ENCODE peak calls at places on chromosomes 12 and 14, in nine cellular contexts. P is brain microvascular endothelial cell, B is AG04450, X is GM23248, L is body of pancreas, Z is dorsolateral prefrontal cortex, G is AG09309, E is right lobe of liver, I is bronchial epithelial cell. N is an unnamed sample.

GRCh38 chr12:23008613-23009012 is 383.6 kb downstream of the ETNK1 start:
- DNase-seq in B (no peak), X (no peak), L (no peak), G (no peak), I (no peak), Z (no peak), P (no peak), E (no peak), N (no peak)

GRCh38 chr14:74394549-74394948 is 31.5 kb downstream of the SYNDIG1L start:
- DNase-seq in X (no peak), G (no peak), L (no peak), I (no peak), E (no peak), Z (no peak), B (no peak), P (no peak), N (no peak)

GRCh38 chr14:94598816-94599655 is 13.2 kb upstream of the SERPINA3 start:
- DNase-seq in G (peak; percentile 86), I (peak; percentile 96), B (peak; percentile 89), P (peak; percentile 98), E (peak; percentile 89), L (peak; percentile 94), Z (peak; percentile 13), X (peak; percentile 98), N (peak; percentile 98)

GRCh38 chr14:88129306-88130056 is 124.5 kb downstream of the GPR65 start:
- DNase-seq in L (no peak), X (peak; percentile 95), G (peak; percentile 40), E (no peak), B (no peak), P (peak; percentile 35), I (peak; percentile 49), Z (no peak), N (peak; percentile 65)

GRCh38 chr12:84874125-84874824 is 38.3 kb downstream of the SLC6A15 start:
- DNase-seq in X (peak; percentile 77), Z (no peak), I (peak; percentile 61), B (peak; percentile 13), G (peak; percentile 28), E (no peak), L (no peak), P (peak; percentile 16), N (peak; percentile 15)

GRCh38 chr14:92637228-92637627 is 111.2 kb downstream of the LGMN start:
- DNase-seq in I (no peak), G (no peak), E (no peak), P (peak; percentile 49), X (no peak), Z (no peak), B (no peak), L (no peak), N (no peak)

GRCh38 chr14:97458302-97459137 is 661.3 kb downstream of the VRK1 start:
- DNase-seq in Z (no peak), P (no peak), X (no peak), E (peak; percentile 29), G (no peak), I (no peak), L (peak; percentile 47), B (no peak), N (no peak)

GRCh38 chr12:105882404-105882803 is 256.4 kb downstream of the NUAK1 start:
- DNase-seq in I (no peak), Z (no peak), B (no peak), L (no peak), E (no peak), G (peak; percentile 32), P (no peak), X (peak; percentile 81), N (no peak)

GRCh38 chr12:120618954-120619615 is 21.3 kb upstream of the CABP1 start:
- DNase-seq in G (no peak), X (no peak), P (no peak), L (no peak), Z (no peak), I (no peak), E (no peak), B (no peak), N (no peak)

GRCh38 chr14:100018054-100018453 is 47.2 kb upstream of the EVL start:
- DNase-seq in I (no peak), E (no peak), P (no peak), Z (no peak), X (no peak), L (no peak), B (no peak), G (no peak), N (no peak)

GRCh38 chr14:56150645-56151345 is 32.6 kb downstream of the PELI2 start:
- DNase-seq in B (no peak), Z (peak; percentile 36), G (no peak), X (no peak), L (no peak), E (no peak), I (no peak), P (no peak), N (no peak)

GRCh38 chr14:72254202-72254939 is 322.1 kb downstream of the RGS6 start:
- DNase-seq in E (no peak), B (no peak), X (no peak), Z (no peak), L (no peak), G (no peak), P (no peak), I (no peak), N (no peak)

GRCh38 chr12:6332459-6332858 is 9.4 kb downstream of the TNFRSF1A start:
- DNase-seq in G (no peak), L (no peak), I (peak; percentile 98), X (peak; percentile 81), Z (no peak), B (no peak), E (no peak), P (peak; percentile 85), N (peak; percentile 85)

GRCh38 chr12:19642305-19642704 is 203.0 kb downstream of the AEBP2 start:
- DNase-seq in X (no peak), Z (no peak), L (no peak), G (no peak), P (no peak), I (no peak), B (no peak), E (no peak), N (no peak)

GRCh38 chr14:65927871-65928270 is 515.3 kb downstream of the FUT8 start:
- DNase-seq in E (peak; percentile 22), P (no peak), Z (no peak), X (no peak), B (no peak), G (no peak), L (peak; percentile 16), I (no peak), N (no peak)

GRCh38 chr14:79225815-79226214 is 985.5 kb downstream of the DIO2 start:
- DNase-seq in B (no peak), Z (no peak), G (no peak), P (no peak), I (no peak), X (no peak), L (no peak), E (no peak), N (no peak)

DNA sequence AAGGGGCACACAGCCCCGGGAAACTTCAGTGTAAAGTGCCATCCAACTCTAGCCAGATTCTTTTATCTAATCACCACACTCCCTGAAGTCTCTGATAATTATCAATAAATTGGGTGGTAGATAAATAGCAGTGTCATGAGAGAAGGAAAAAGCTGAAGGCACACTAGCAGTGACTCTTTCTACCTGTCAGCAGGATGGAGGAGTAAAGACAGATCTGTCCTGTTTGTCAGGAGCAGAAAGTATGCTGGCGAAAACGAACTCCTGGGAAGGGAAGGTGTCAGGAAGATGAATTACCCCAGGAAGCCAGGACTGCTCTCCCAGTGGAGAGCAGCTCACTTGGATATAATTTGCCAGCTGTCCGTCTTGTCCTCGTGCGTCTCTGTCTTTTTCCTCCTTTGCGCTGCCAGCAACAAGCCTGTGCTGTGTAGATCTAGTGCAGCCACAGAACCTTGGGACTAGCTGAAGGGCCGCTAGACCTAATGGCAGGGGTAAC is 981.9 kb downstream of the DIO2 start:
- DNase-seq in P (no peak), Z (no peak), I (no peak), G (no peak), X (no peak), B (no peak), E (no peak), L (no peak), N (no peak)
- H3K4me3 ChIP-seq in P (no peak overlapping the region), Z (no peak overlapping the region), I (no peak overlapping the region), G (no peak overlapping the region), X (no peak overlapping the region), B (no peak overlapping the region), E (no peak overlapping the region), L (no peak overlapping the region), N (no peak overlapping the region)

GRCh38 chr12:57454566-57455373 is at the start of gene INHBE:
- DNase-seq in I (no peak), L (no peak), B (peak; percentile 94), X (peak; percentile 63), E (peak; percentile 94), G (peak; percentile 86), P (no peak), Z (no peak), N (peak; percentile 96)
- H3K4me3 ChIP-seq in I (no peak within 1 kb of the TSS), L (no peak within 1 kb of the TSS), B (peak within 1 kb of the TSS; percentile 44), X (no peak within 1 kb of the TSS), E (peak within 1 kb of the TSS; percentile 77), G (peak within 1 kb of the TSS; percentile 17), P (no peak within 1 kb of the TSS), Z (no peak within 1 kb of the TSS), N (peak within 1 kb of the TSS; percentile 33)

GRCh38 chr14:62308316-62308715 is 546.1 kb downstream of the SNAPC1 start:
- DNase-seq in E (no peak), L (peak; percentile 7), B (no peak), Z (no peak), I (no peak), G (no peak), P (no peak), X (no peak), N (no peak)
- H3K4me3 ChIP-seq in E (no peak overlapping the region), L (no peak overlapping the region), B (no peak overlapping the region), Z (no peak overlapping the region), I (no peak overlapping the region), G (no peak overlapping the region), P (no peak overlapping the region), X (no peak overlapping the region), N (no peak overlapping the region)

GRCh38 chr14:32711103-32711680 is 227.5 kb upstream of the NPAS3 start:
- DNase-seq in P (peak; percentile 63), L (peak; percentile 51), I (peak; percentile 44), E (no peak), Z (no peak), X (peak; percentile 68), B (no peak), G (no peak), N (no peak)

GRCh38 chr14:32708134-32708533 is 230.5 kb upstream of the NPAS3 start:
- DNase-seq in X (no peak), L (no peak), G (no peak), B (no peak), Z (no peak), I (no peak), E (no peak), P (no peak), N (no peak)

GRCh38 chr14:32709072-32709471 is 229.6 kb upstream of the NPAS3 start:
- DNase-seq in L (no peak), B (peak; percentile 36), G (peak; percentile 66), Z (no peak), P (peak; percentile 87), I (peak; percentile 45), E (no peak), X (peak; percentile 90), N (peak; percentile 63)

GRCh38 chr14:32710351-32711102 is 228.2 kb upstream of the NPAS3 start:
- DNase-seq in X (peak; percentile 67), B (no peak), G (no peak), P (no peak), I (peak; percentile 22), Z (no peak), E (no peak), L (no peak), N (no peak)

GRCh38 chr14:32713856-32714255 is 224.8 kb upstream of the NPAS3 start:
- DNase-seq in P (no peak), G (no peak), B (no peak), X (no peak), I (no peak), L (no peak), E (no peak), Z (no peak), N (no peak)
- H3K4me3 ChIP-seq in P (no peak overlapping the region), G (no peak overlapping the region), B (no peak overlapping the region), X (no peak overlapping the region), I (no peak overlapping the region), L (no peak overlapping the region), E (no peak overlapping the region), Z (no peak overlapping the region), N (no peak overlapping the region)